ENCODE peak calls at places on chromosomes 7 and 10, in seven cellular contexts. M, I, V, R, N, L and Q are unnamed samples.

GRCh38 chr7:26618458-26618857 is 245.9 kb downstream of the SKAP2 start:
- DNase-seq in I (no peak), V (no peak), L (peak; percentile 5), R (no peak), M (no peak), N (no peak), Q (no peak)

GRCh38 chr10:70757856-70758255 is 27.3 kb downstream of the TBATA start:
- DNase-seq in M (no peak), I (no peak), V (no peak), N (no peak), R (no peak), L (no peak), Q (no peak)

GRCh38 chr10:13852872-13853271 is 266.1 kb downstream of the PRPF18 start:
- DNase-seq in R (no peak), N (no peak), I (no peak), L (no peak), M (no peak), V (no peak), Q (no peak)

GRCh38 chr10:49367600-49367999 is 28.3 kb downstream of the DRGX start:
- DNase-seq in R (no peak), L (peak; percentile 11), V (no peak), M (no peak), I (no peak), N (no peak), Q (no peak)

GRCh38 chr10:98080474-98080873 is 50.1 kb upstream of the CRTAC1 start:
- DNase-seq in V (no peak), L (no peak), M (no peak), R (no peak), N (no peak), I (no peak), Q (no peak)

GRCh38 chr7:107387573-107388219 is 82.2 kb upstream of the GPR22 start:
- DNase-seq in M (peak; percentile 90), R (no peak), L (no peak), N (peak; percentile 20), V (no peak), I (no peak), Q (no peak)

GRCh38 chr7:16061630-16062029 is 359.7 kb downstream of the CRPPA start:
- DNase-seq in V (no peak), R (no peak), L (no peak), I (no peak), N (no peak), M (no peak), Q (no peak)

GRCh38 chr7:122290476-122290875 is 14.1 kb downstream of the FEZF1 start:
- DNase-seq in I (no peak), R (no peak), M (no peak), L (no peak), V (no peak), N (no peak), Q (no peak)

GRCh38 chr7:45709168-45710034 is 135.2 kb downstream of the ADCY1 start:
- DNase-seq in R (no peak), I (no peak), V (no peak), L (no peak), N (no peak), M (peak; percentile 47), Q (no peak)

GRCh38 chr7:117164578-117164977 is 158.3 kb downstream of the WNT2 start:
- DNase-seq in M (peak; percentile 86), I (no peak), L (no peak), V (no peak), R (no peak), N (no peak), Q (no peak)

GRCh38 chr7:157211710-157212109 is 73.0 kb downstream of the UBE3C start:
- DNase-seq in R (no peak), V (no peak), L (no peak), I (no peak), M (peak; percentile 96), N (no peak), Q (no peak)

GRCh38 chr7:44259547-44260457 is 59.0 kb downstream of the YKT6 start:
- DNase-seq in R (no peak), V (no peak), I (no peak), L (peak; percentile 3), N (no peak), M (peak; percentile 96), Q (no peak)

GRCh38 chr7:50667789-50668226 is 102.6 kb upstream of the DDC start:
- DNase-seq in L (no peak), R (no peak), N (no peak), M (peak; percentile 3), V (no peak), I (no peak), Q (no peak)

GRCh38 chr7:157928808-157929425 is 592.1 kb downstream of the DNAJB6 start:
- DNase-seq in L (no peak), I (no peak), N (no peak), R (no peak), M (no peak), V (no peak), Q (no peak)

GRCh38 chr7:77284005-77284404 is 84.4 kb upstream of the FGL2 start:
- DNase-seq in M (no peak), V (no peak), R (no peak), L (no peak), I (no peak), N (no peak), Q (no peak)

GRCh38 chr10:113449151-113449695 is 103.6 kb upstream of the HABP2 start:
- DNase-seq in I (no peak), M (no peak), L (no peak), N (no peak), V (no peak), R (no peak), Q (no peak)

GRCh38 chr10:113447278-113447677 is 105.6 kb upstream of the HABP2 start:
- DNase-seq in M (no peak), R (no peak), L (no peak), I (no peak), N (no peak), V (no peak), Q (no peak)

GRCh38 chr10:113445736-113446135 is 107.1 kb upstream of the HABP2 start:
- DNase-seq in R (no peak), N (no peak), M (no peak), L (no peak), V (no peak), I (no peak), Q (no peak)

GRCh38 chr10:113444766-113445365 is 108.0 kb upstream of the HABP2 start:
- DNase-seq in M (no peak), R (no peak), N (no peak), L (no peak), I (no peak), V (no peak), Q (no peak)

GRCh38 chr10:113446739-113447138 is 106.1 kb upstream of the HABP2 start:
- DNase-seq in M (no peak), V (no peak), L (no peak), I (no peak), R (no peak), N (no peak), Q (no peak)
- TF ChIP-seq RAD21 in M (no peak), V (no peak), L (no peak), I (no peak), R (no peak), N (no peak), Q (no peak)

GRCh38 chr10:107144490-107144889 is 20.0 kb downstream of the SORCS1 start:
- DNase-seq in V (no peak), I (no peak), L (no peak), M (no peak), N (no peak), R (no peak), Q (no peak)

GRCh38 chr10:107139237-107139636 is 25.3 kb downstream of the SORCS1 start:
- DNase-seq in N (no peak), V (no peak), R (no peak), M (no peak), I (no peak), L (no peak), Q (no peak)

DNA sequence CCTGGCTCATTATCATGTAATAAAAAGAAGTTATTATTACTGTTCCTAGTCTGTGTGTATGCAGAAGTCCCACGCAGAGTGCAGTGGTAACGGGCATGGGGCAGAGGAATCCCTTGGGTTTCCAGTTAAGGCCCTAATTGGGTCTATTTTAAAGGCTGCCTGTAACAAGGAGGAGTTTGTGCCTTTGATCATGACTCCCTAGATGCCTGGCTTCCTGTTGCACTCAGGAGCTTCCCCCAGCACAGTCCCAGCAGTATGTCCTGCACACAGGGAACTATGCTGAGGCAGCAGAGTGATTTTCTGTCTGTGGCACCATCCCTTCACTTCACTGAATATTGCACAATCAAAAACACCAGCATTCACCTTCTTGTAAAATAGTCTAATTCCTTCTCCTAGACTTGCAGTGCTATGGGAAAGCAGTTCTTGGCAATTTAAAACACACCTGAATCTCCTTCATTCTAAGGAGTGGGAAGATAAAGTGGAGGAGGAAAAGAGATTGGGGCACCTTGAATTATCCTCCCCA is 22.9 kb downstream of the SORCS1 start:
- DNase-seq in N (no peak), M (no peak), V (no peak), R (no peak), L (no peak), I (no peak), Q (no peak)
- TF ChIP-seq RAD21 in N (no peak), M (no peak), V (no peak), R (no peak), L (no peak), I (no peak), Q (no peak)

GRCh38 chr7:1130021-1130990 is 29.7 kb downstream of the ZFAND2A start:
- DNase-seq in I (no peak), M (no peak), R (no peak), V (no peak), L (no peak), N (peak; percentile 14), Q (no peak)

GRCh38 chr7:1131471-1132265 is 28.3 kb downstream of the ZFAND2A start:
- DNase-seq in N (no peak), V (no peak), M (no peak), I (no peak), L (no peak), R (no peak), Q (no peak)

GRCh38 chr7:1136841-1137516 is 23.0 kb downstream of the ZFAND2A start:
- DNase-seq in M (no peak), V (peak; percentile 39), R (no peak), L (peak; percentile 38), I (no peak), N (peak; percentile 49), Q (no peak)

GRCh38 chr7:1137517-1138167 is 22.4 kb downstream of the ZFAND2A start:
- DNase-seq in V (peak; percentile 16), N (no peak), R (no peak), L (no peak), I (no peak), M (no peak), Q (no peak)

GRCh38 chr7:1134951-1135350 is 25.0 kb downstream of the ZFAND2A start:
- DNase-seq in I (no peak), N (no peak), L (no peak), M (no peak), R (no peak), V (no peak), Q (no peak)
- TF ChIP-seq RAD21 in I (no peak), N (no peak), L (no peak), M (no peak), R (no peak), V (no peak), Q (no peak)

DNA sequence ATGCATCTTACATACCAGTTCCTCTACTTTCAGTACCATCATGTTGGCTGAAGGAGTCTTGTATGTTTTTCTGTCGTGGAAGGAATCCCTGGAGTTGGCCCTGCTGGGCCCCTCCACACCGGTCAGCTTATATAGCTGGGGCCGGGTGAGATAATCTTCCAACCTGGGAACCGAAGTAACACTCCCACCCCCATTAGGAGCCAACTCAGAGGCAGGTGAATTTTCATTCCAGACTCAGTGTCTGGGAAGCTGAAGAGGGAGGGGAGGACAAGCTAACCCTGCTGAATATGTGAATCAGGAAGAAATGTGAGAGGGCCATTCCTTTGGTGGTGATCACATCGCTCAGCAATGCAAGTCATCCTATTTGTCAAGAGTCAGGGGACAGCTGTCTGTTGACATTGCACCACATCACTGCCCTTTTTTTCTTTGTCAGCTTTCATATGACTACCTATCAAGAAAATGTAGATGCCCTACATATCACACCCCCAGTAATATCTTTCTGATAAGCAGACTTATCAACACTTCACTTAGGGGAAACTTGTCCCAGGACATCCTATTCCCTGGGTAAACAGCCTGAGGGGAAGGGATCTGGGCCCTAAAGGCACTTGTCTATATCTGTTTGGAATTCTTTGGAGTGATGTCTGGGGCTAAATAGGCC is at the start of gene ANKRD1:
- DNase-seq in L (peak; percentile 99), R (no peak), N (no peak), M (peak; percentile 87), V (peak; percentile 95), I (no peak), Q (no peak)
- TF ChIP-seq RAD21 in L (no peak), R (no peak), N (no peak), M (no peak), V (peak; percentile 34), I (no peak), Q (no peak)